ENCODE peak calls at places on chromosomes 6 and 20, in four cellular contexts. One of them, this sample, is unnamed. For H3K27me3, the result is how much of the 10 kb centered on the place peaks cover.

GRCh38 chr6:30074331-30075093 is 1.1 kb downstream of the RNF39 start:
- DNase-seq in HepG2: no peak
- DNase-seq in HCT116: no peak
- DNase-seq in Panc1: no peak
- DNase-seq in this sample: no peak

GRCh38 chr6:122792796-122793195 is 3.7 kb downstream of the SMPDL3A start:
- DNase-seq in HepG2: no peak
- DNase-seq in HCT116: no peak
- DNase-seq in Panc1: no peak
- DNase-seq in this sample: no peak

GRCh38 chr6:117483004-117483644 is 650 bp downstream of the DCBLD1 start:
- DNase-seq in HepG2: peak
- DNase-seq in HCT116: no peak
- DNase-seq in Panc1: no peak
- DNase-seq in this sample: peak

GRCh38 chr6:17450825-17451224 is 57.4 kb downstream of the CAP2 start:
- DNase-seq in HepG2: no peak
- DNase-seq in HCT116: no peak
- DNase-seq in Panc1: no peak
- DNase-seq in this sample: no peak

GRCh38 chr6:61217714-61218113 is 1068.3 kb downstream of the KHDRBS2 start:
- DNase-seq in HepG2: no peak
- DNase-seq in HCT116: no peak
- DNase-seq in Panc1: no peak
- DNase-seq in this sample: no peak

GRCh38 chr20:38818113-38819065 is 12.9 kb downstream of the PPP1R16B start:
- DNase-seq in HepG2: no peak
- DNase-seq in HCT116: no peak
- DNase-seq in Panc1: no peak
- DNase-seq in this sample: no peak

GRCh38 chr6:27847706-27848105 is 64.5 kb downstream of the OR2B2 start:
- DNase-seq in HepG2: no peak
- DNase-seq in HCT116: no peak
- DNase-seq in Panc1: no peak
- DNase-seq in this sample: no peak

GRCh38 chr6:9481292-9482029 is 933.4 kb downstream of the TFAP2A start:
- DNase-seq in HepG2: no peak
- DNase-seq in HCT116: peak
- DNase-seq in Panc1: peak
- DNase-seq in this sample: no peak

GRCh38 chr20:36628076-36628475 is 17.9 kb downstream of the SLA2 start:
- DNase-seq in HepG2: peak
- DNase-seq in HCT116: no peak
- DNase-seq in Panc1: no peak
- DNase-seq in this sample: no peak

GRCh38 chr6:136035378-136036070 is 184.0 kb downstream of the PDE7B start:
- DNase-seq in HepG2: no peak
- DNase-seq in HCT116: no peak
- DNase-seq in Panc1: no peak
- DNase-seq in this sample: no peak

GRCh38 chr20:63626424-63627128 is at the start of gene GMEB2:
- DNase-seq in HepG2: peak
- DNase-seq in HCT116: peak
- DNase-seq in Panc1: no peak
- DNase-seq in this sample: peak

GRCh38 chr6:109009761-109010612 is 84.7 kb downstream of the SESN1 start:
- DNase-seq in HepG2: no peak
- DNase-seq in HCT116: no peak
- DNase-seq in Panc1: peak
- DNase-seq in this sample: no peak

GRCh38 chr6:111830003-111830402 is 43.2 kb downstream of the FYN start:
- DNase-seq in HepG2: no peak
- DNase-seq in HCT116: no peak
- DNase-seq in Panc1: no peak
- DNase-seq in this sample: no peak

GRCh38 chr20:956330-956951 is 40.3 kb upstream of the ANGPT4 start:
- DNase-seq in HepG2: peak
- DNase-seq in HCT116: peak
- DNase-seq in Panc1: peak
- DNase-seq in this sample: peak

GRCh38 chr20:49699200-49699992 is 14.3 kb downstream of the B4GALT5 start:
- DNase-seq in HepG2: no peak
- DNase-seq in HCT116: no peak
- DNase-seq in Panc1: no peak
- DNase-seq in this sample: peak

GRCh38 chr6:56850618-56851017 is 104.3 kb upstream of the BEND6 start:
- DNase-seq in HepG2: no peak
- DNase-seq in HCT116: no peak
- DNase-seq in Panc1: no peak
- DNase-seq in this sample: no peak

GRCh38 chr6:30726506-30727413 is 6.6 kb downstream of the TUBB start:
- DNase-seq in HepG2: no peak
- DNase-seq in HCT116: no peak
- DNase-seq in Panc1: no peak
- DNase-seq in this sample: no peak

GRCh38 chr6:32146287-32146686 is 5.5 kb downstream of the PRRT1 start:
- DNase-seq in HepG2: no peak
- DNase-seq in HCT116: no peak
- DNase-seq in Panc1: no peak
- DNase-seq in this sample: no peak

GRCh38 chr20:24164360-24164759 is 175.8 kb upstream of the GGTLC1 start:
- DNase-seq in HepG2: peak
- DNase-seq in HCT116: no peak
- DNase-seq in Panc1: no peak
- DNase-seq in this sample: peak

GRCh38 chr20:31570735-31571617 is 34.1 kb upstream of the ID1 start:
- DNase-seq in HepG2: peak
- DNase-seq in HCT116: no peak
- DNase-seq in Panc1: no peak
- DNase-seq in this sample: no peak

GRCh38 chr20:44171775-44172571 is 15.0 kb downstream of the JPH2 start:
- DNase-seq in HepG2: no peak
- DNase-seq in HCT116: no peak
- DNase-seq in Panc1: no peak
- DNase-seq in this sample: no peak

GRCh38 chr6:141552031-141552430 is 580.7 kb upstream of the GJE1 start:
- DNase-seq in HepG2: no peak
- DNase-seq in HCT116: no peak
- DNase-seq in Panc1: no peak
- DNase-seq in this sample: no peak

GRCh38 chr6:129353067-129353466 is 356.9 kb downstream of the ARHGAP18 start:
- DNase-seq in HepG2: no peak
- DNase-seq in HCT116: no peak
- DNase-seq in Panc1: no peak
- DNase-seq in this sample: no peak
- H3K27me3 ChIP-seq in HepG2: under half
- H3K27me3 ChIP-seq in HCT116: under half
- H3K27me3 ChIP-seq in Panc1: under half
- H3K27me3 ChIP-seq in this sample: under half

GRCh38 chr6:156972145-156972544 is 195.0 kb downstream of the ARID1B start:
- DNase-seq in HepG2: no peak
- DNase-seq in HCT116: no peak
- DNase-seq in Panc1: no peak
- DNase-seq in this sample: no peak
- TF ChIP-seq TCF7L2 in HepG2: no peak
- TF ChIP-seq TCF7L2 in HCT116: no peak
- TF ChIP-seq TCF7L2 in Panc1: no peak
- TF ChIP-seq TCF7L2 in this sample: no peak

GRCh38 chr6:36329798-36330291 is 6.8 kb downstream of the BNIP5 start:
- DNase-seq in HepG2: no peak
- DNase-seq in HCT116: no peak
- DNase-seq in Panc1: no peak
- DNase-seq in this sample: peak
- H3K27me3 ChIP-seq in HepG2: under half
- H3K27me3 ChIP-seq in HCT116: under half
- H3K27me3 ChIP-seq in Panc1: under half
- H3K27me3 ChIP-seq in this sample: half or more

GRCh38 chr6:131643855-131644460 is 6.9 kb downstream of the ENPP3 start:
- DNase-seq in HepG2: no peak
- DNase-seq in HCT116: no peak
- DNase-seq in Panc1: no peak
- DNase-seq in this sample: no peak

GRCh38 chr6:131642565-131643261 is 5.6 kb downstream of the ENPP3 start:
- DNase-seq in HepG2: no peak
- DNase-seq in HCT116: no peak
- DNase-seq in Panc1: no peak
- DNase-seq in this sample: no peak

GRCh38 chr6:131643262-131643631 is 6.1 kb downstream of the ENPP3 start:
- DNase-seq in HepG2: no peak
- DNase-seq in HCT116: peak
- DNase-seq in Panc1: no peak
- DNase-seq in this sample: no peak

GRCh38 chr6:131644921-131645320 is 7.8 kb downstream of the ENPP3 start:
- DNase-seq in HepG2: no peak
- DNase-seq in HCT116: no peak
- DNase-seq in Panc1: no peak
- DNase-seq in this sample: no peak

DNA sequence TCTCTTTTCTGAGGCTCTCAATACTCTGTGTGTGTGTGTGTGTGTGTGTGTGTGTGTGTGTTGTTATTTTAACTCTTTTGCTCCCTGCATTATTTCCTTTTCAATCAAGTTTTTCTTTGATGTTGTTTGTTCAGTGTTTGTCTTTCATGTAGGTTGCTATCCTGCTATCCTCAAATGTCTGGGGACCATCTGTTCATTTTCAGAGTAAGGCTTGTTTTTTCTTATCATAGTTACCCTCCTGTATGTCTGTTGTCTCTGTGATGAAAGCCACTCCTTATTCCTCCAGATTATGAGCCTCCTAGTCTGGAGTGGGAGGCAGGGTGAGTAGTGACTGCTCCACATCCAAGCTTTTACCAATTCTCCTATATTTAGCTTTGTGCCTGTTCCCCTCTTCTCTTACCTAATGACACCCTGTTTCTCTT is 9.2 kb downstream of the ENPP3 start:
- DNase-seq in HepG2: no peak
- DNase-seq in HCT116: no peak
- DNase-seq in Panc1: no peak
- DNase-seq in this sample: peak
- TF ChIP-seq TCF7L2 in HepG2: no peak
- TF ChIP-seq TCF7L2 in HCT116: no peak
- TF ChIP-seq TCF7L2 in Panc1: no peak
- TF ChIP-seq TCF7L2 in this sample: no peak

This sample was measured in K562.